ENCODE peak calls at places on chromosomes 4 and X, in four cellular contexts. J, G, F and T are unnamed samples.
A peak's percentile ranks its signal among the peaks of the same experiment; 100 is the strongest.

GRCh38 chrX:110450050-110450449 is 91.4 kb downstream of the RTL9 start:
- DNase-seq in J (peak; percentile 63), F (peak; percentile 89), G (peak; percentile 10), T (peak; percentile 32)

GRCh38 chr4:149884529-149885206 is 69.0 kb upstream of the IQCM start:
- DNase-seq in J (no peak), F (no peak), G (no peak), T (no peak)

GRCh38 chrX:74526786-74527185 is 87.6 kb downstream of the RLIM start:
- DNase-seq in G (no peak), F (no peak), J (no peak), T (no peak)

GRCh38 chr4:153409924-153410501 is 56.1 kb upstream of the TMEM131L start:
- DNase-seq in G (no peak), F (no peak), J (peak; percentile 16), T (no peak)

GRCh38 chrX:153944140-153944799 is at the start of gene RENBP:
- DNase-seq in G (peak; percentile 19), J (no peak), F (peak; percentile 63), T (no peak)

GRCh38 chrX:130094712-130095111 is 15.6 kb downstream of the ELF4 start:
- DNase-seq in F (no peak), G (no peak), J (no peak), T (no peak)

GRCh38 chr4:80011636-80012236 is 61.3 kb downstream of the ANTXR2 start:
- DNase-seq in G (no peak), F (no peak), J (peak; percentile 94), T (no peak)

GRCh38 chrX:107716045-107716684 is 59.4 kb downstream of the TSC22D3 start:
- DNase-seq in J (peak; percentile 21), F (peak; percentile 60), G (no peak), T (no peak)